ENCODE peak calls at places on chromosomes 7 and 10, in seven cellular contexts. E is GM04503; B is SK-MEL-5; U is KG1; Q is activated CD8-positive, alpha-beta memory T cell treated with anti-CD3 and anti-CD28 coated beads, Interleukin-2, amount 50 U/mL, for 4 hours; R is NCI-H1105 treated with DMSO at 0.1 percent for 48 hours; A is M059J. C is an unnamed sample.

GRCh38 chr7:108716783-108717182 is 147.1 kb downstream of the DNAJB9 start:
- DNase-seq in E (peak), B (no peak), U (no peak), Q (no peak), R (no peak), A (peak), C (no peak)

GRCh38 chr10:58996866-58997265 is 179.6 kb upstream of the PHYHIPL start:
- DNase-seq in E (no peak), B (no peak), U (no peak), Q (no peak), R (no peak), A (no peak), C (no peak)

GRCh38 chr10:70068925-70069324 is 16.3 kb downstream of the MACROH2A2 start:
- DNase-seq in E (no peak), B (no peak), U (no peak), Q (no peak), R (no peak), A (no peak), C (no peak)

GRCh38 chr10:120336910-120337540 is 120.0 kb upstream of the PLPP4 start:
- DNase-seq in E (no peak), B (peak), U (peak), Q (peak), R (peak), A (peak), C (peak)

GRCh38 chr10:314871-315270 is 179.6 kb downstream of the ZMYND11 start:
- DNase-seq in E (no peak), B (no peak), U (no peak), Q (no peak), R (no peak), A (no peak), C (no peak)

GRCh38 chr7:118586248-118586647 is 361.7 kb downstream of the ANKRD7 start:
- DNase-seq in E (no peak), B (no peak), U (no peak), Q (no peak), R (no peak), A (no peak), C (no peak)

GRCh38 chr10:47241946-47242900 is 57.8 kb upstream of the GDF10 start:
- DNase-seq in E (no peak), B (no peak), U (no peak), Q (no peak), R (no peak), A (no peak), C (no peak)

GRCh38 chr7:121273467-121274167 is 55.2 kb upstream of the WNT16 start:
- DNase-seq in E (no peak), B (no peak), U (no peak), Q (no peak), R (no peak), A (no peak), C (peak)

GRCh38 chr10:24556746-24557742 is 166.6 kb downstream of the ARHGAP21 start:
- DNase-seq in E (peak), B (peak), U (peak), Q (no peak), R (peak), A (peak), C (peak)

GRCh38 chr7:75050501-75050900 is 23.1 kb downstream of the RCC1L start:
- DNase-seq in E (no peak), B (no peak), U (no peak), Q (no peak), R (no peak), A (no peak), C (no peak)

GRCh38 chr10:29897999-29898716 is 161.2 kb downstream of the JCAD start:
- DNase-seq in E (no peak), B (no peak), U (no peak), Q (no peak), R (no peak), A (no peak), C (no peak)

GRCh38 chr10:53325073-53325472 is 552.5 kb upstream of the MBL2 start:
- DNase-seq in E (no peak), B (no peak), U (no peak), Q (no peak), R (no peak), A (no peak), C (no peak)

GRCh38 chr10:32981760-32982159 is 23.7 kb upstream of the ITGB1 start:
- DNase-seq in E (no peak), B (peak), U (no peak), Q (no peak), R (no peak), A (peak), C (peak)

GRCh38 chr10:7672366-7673134 is 5.8 kb upstream of the ITIH5 start:
- DNase-seq in E (no peak), B (no peak), U (no peak), Q (no peak), R (no peak), A (no peak), C (no peak)

GRCh38 chr7:143381427-143382125 is 431 bp downstream of the ZYX start:
- DNase-seq in E (no peak), B (no peak), U (no peak), Q (no peak), R (peak), A (peak), C (peak)

GRCh38 chr10:118798186-118798811 is 43.5 kb upstream of the CACUL1 start:
- DNase-seq in E (peak), B (no peak), U (no peak), Q (no peak), R (no peak), A (peak), C (no peak)

GRCh38 chr10:69974551-69975155 is 78.0 kb upstream of the MACROH2A2 start:
- DNase-seq in E (no peak), B (no peak), U (no peak), Q (no peak), R (no peak), A (peak), C (peak)

GRCh38 chr7:55019691-55020480 is 1.1 kb downstream of the EGFR start:
- DNase-seq in E (no peak), B (no peak), U (no peak), Q (no peak), R (peak), A (peak), C (peak)

GRCh38 chr10:12566161-12567115 is 217.1 kb downstream of the CAMK1D start:
- DNase-seq in E (no peak), B (no peak), U (no peak), Q (no peak), R (no peak), A (no peak), C (no peak)

GRCh38 chr7:143408686-143409551 is at the start of gene EPHA1:
- DNase-seq in E (no peak), B (no peak), U (no peak), Q (peak), R (peak), A (no peak), C (peak)

GRCh38 chr10:112752268-112752667 is 197.8 kb upstream of the TCF7L2 start:
- DNase-seq in E (no peak), B (no peak), U (no peak), Q (no peak), R (no peak), A (no peak), C (no peak)

GRCh38 chr10:118732253-118733194 is 22.2 kb downstream of the CACUL1 start:
- DNase-seq in E (no peak), B (no peak), U (no peak), Q (no peak), R (no peak), A (no peak), C (no peak)

GRCh38 chr10:122140941-122141623 is 130.0 kb upstream of the BTBD16 start:
- DNase-seq in E (peak), B (peak), U (no peak), Q (no peak), R (no peak), A (peak), C (peak)

GRCh38 chr10:79595510-79595909 is 15.2 kb upstream of the SFTPA1 start:
- DNase-seq in E (no peak), B (no peak), U (no peak), Q (no peak), R (no peak), A (no peak), C (no peak)

GRCh38 chr10:5622586-5622985 is 43.8 kb downstream of the ASB13 start:
- DNase-seq in E (no peak), B (no peak), U (no peak), Q (no peak), R (no peak), A (no peak), C (no peak)

GRCh38 chr7:158237672-158238335 is 349.8 kb downstream of the PTPRN2 start:
- DNase-seq in E (no peak), B (no peak), U (no peak), Q (no peak), R (no peak), A (no peak), C (peak)

GRCh38 chr7:74061840-74062539 is 21.6 kb upstream of the LIMK1 start:
- DNase-seq in E (peak), B (peak), U (no peak), Q (peak), R (no peak), A (peak), C (peak)

GRCh38 chr7:77651544-77652162 is 44.6 kb upstream of the RSBN1L start:
- DNase-seq in E (no peak), B (peak), U (no peak), Q (peak), R (peak), A (peak), C (peak)

GRCh38 chr7:92421676-92422435 is 25.4 kb upstream of the GATAD1 start:
- DNase-seq in E (no peak), B (no peak), U (peak), Q (no peak), R (peak), A (peak), C (peak)

GRCh38 chr10:42979730-42980467 is 97.0 kb upstream of the RET start:
- DNase-seq in E (no peak), B (no peak), U (no peak), Q (no peak), R (peak), A (no peak), C (peak)

GRCh38 chr7:47683485-47683898 is 101.6 kb upstream of the TNS3 start:
- DNase-seq in E (no peak), B (no peak), U (no peak), Q (no peak), R (no peak), A (no peak), C (peak)

GRCh38 chr10:118497227-118497626 is 98.2 kb downstream of the PRLHR start:
- DNase-seq in E (no peak), B (no peak), U (no peak), Q (no peak), R (no peak), A (no peak), C (no peak)

GRCh38 chr10:3516626-3517255 is 268.3 kb downstream of the KLF6 start:
- DNase-seq in E (no peak), B (peak), U (no peak), Q (no peak), R (no peak), A (no peak), C (no peak)

C was measured in NCI-H69.